ENCODE peak calls at places on chromosomes 6 and 20, in six cellular contexts. A is H9, Z is H1, T is neuronal stem cell, R is IMR-90, S is trophoblast cell. P is an unnamed sample.

GRCh38 chr6:138454976-138455706 is 44.2 kb downstream of the NHSL1 start:
- DNase-seq in A (no peak), Z (no peak), T (no peak), R (no peak), S (no peak), P (no peak)

GRCh38 chr20:46647469-46647868 is 3.8 kb downstream of the SLC13A3 start:
- DNase-seq in A (no peak), Z (no peak), T (no peak), R (no peak), S (no peak), P (no peak)

GRCh38 chr20:13984211-13984610 is 6.2 kb downstream of the SEL1L2 start:
- DNase-seq in A (no peak), Z (no peak), T (no peak), R (no peak), S (no peak), P (no peak)

GRCh38 chr6:66662721-66663120 is 955.7 kb upstream of the EYS start:
- DNase-seq in A (no peak), Z (no peak), T (peak; percentile 59), R (no peak), S (no peak), P (no peak)

GRCh38 chr6:95660544-95660943 is 83.2 kb downstream of the MANEA start:
- DNase-seq in A (no peak), Z (no peak), T (no peak), R (no peak), S (no peak), P (no peak)

GRCh38 chr6:163391983-163392382 is 22.5 kb upstream of the QKI start:
- DNase-seq in A (no peak), Z (no peak), T (no peak), R (no peak), S (peak; percentile 94), P (no peak)

GRCh38 chr6:86871681-86872080 is 65.6 kb upstream of the HTR1E start:
- DNase-seq in A (no peak), Z (no peak), T (no peak), R (no peak), S (peak; percentile 17), P (no peak)

GRCh38 chr6:137813308-137813707 is 53.8 kb upstream of the TNFAIP3 start:
- DNase-seq in A (no peak), Z (no peak), T (no peak), R (peak; percentile 10), S (peak; percentile 54), P (no peak)

GRCh38 chr20:41643504-41643938 is 25.3 kb upstream of the CHD6 start:
- DNase-seq in A (peak; percentile 51), Z (no peak), T (no peak), R (peak; percentile 80), S (no peak), P (peak; percentile 33)

DNA sequence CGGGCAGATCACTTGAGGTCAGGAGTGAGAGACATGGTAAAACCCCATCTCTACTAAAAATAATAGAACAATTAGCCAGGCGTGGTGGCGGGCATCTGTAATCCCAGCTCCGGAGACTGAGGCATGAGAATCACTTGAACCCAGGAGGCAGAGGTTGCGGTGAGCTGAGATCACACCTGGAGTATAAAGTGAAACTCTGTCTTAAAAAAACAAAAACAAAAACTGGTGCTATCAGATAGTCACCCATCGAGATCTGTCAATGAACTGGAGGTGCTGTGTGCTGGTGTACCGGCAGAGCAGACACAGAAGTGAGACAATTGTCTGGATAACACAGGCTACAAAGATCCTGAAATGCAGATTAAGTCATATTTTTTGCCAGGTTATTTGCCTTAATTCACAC is 24.7 kb downstream of the CTCFL start:
- DNase-seq in A (no peak), Z (no peak), T (no peak), R (no peak), S (no peak), P (no peak)
- H3K14ac ChIP-seq in A (no peak overlapping the region), Z (no peak overlapping the region), T (no peak overlapping the region), R (no peak overlapping the region), S (no peak overlapping the region), P (no peak overlapping the region)

GRCh38 chr6:27593861-27594260 is 121.0 kb upstream of the ZNF184 start:
- DNase-seq in A (no peak), Z (peak; percentile 57), T (no peak), R (no peak), S (no peak), P (no peak)
- H3K14ac ChIP-seq in A (no peak overlapping the region), Z (no peak overlapping the region), T (no peak overlapping the region), R (no peak overlapping the region), S (no peak overlapping the region), P (no peak overlapping the region)

GRCh38 chr6:144317736-144318135 is 32.6 kb downstream of the UTRN start:
- DNase-seq in A (no peak), Z (no peak), T (no peak), R (peak; percentile 41), S (no peak), P (no peak)
- H3K14ac ChIP-seq in A (no peak overlapping the region), Z (no peak overlapping the region), T (no peak overlapping the region), R (no peak overlapping the region), S (no peak overlapping the region), P (no peak overlapping the region)

GRCh38 chr20:53559816-53560215 is 33.8 kb downstream of the ZNF217 start:
- DNase-seq in A (no peak), Z (no peak), T (no peak), R (peak; percentile 58), S (no peak), P (no peak)
- H3K14ac ChIP-seq in A (no peak overlapping the region), Z (no peak overlapping the region), T (no peak overlapping the region), R (no peak overlapping the region), S (no peak overlapping the region), P (no peak overlapping the region)

P was measured in mesenchymal stem cell.